ENCODE peak calls at places on chromosomes 5 and 9, in five cellular contexts. P is lower lobe of right lung, T is upper lobe of right lung, Y is endodermal cell, Q is heart left ventricle. M is an unnamed sample. For H3K9me3, the result is how much of the 10 kb centered on the place peaks cover.

GRCh38 chr9:107738789-107739188 is 249.2 kb upstream of the KLF4 start:
- DNase-seq in P (no peak), T (no peak), Y (no peak), Q (no peak), M (no peak)

GRCh38 chr9:99822096-99822595 is 461 bp downstream of the NR4A3 start:
- DNase-seq in P (no peak), T (no peak), Y (no peak), Q (no peak), M (no peak)

GRCh38 chr5:53291528-53291927 is 182.0 kb upstream of the MOCS2 start:
- DNase-seq in P (no peak), T (no peak), Y (no peak), Q (no peak), M (no peak)

GRCh38 chr9:135586601-135587109 is 25.1 kb downstream of the PAEP start:
- DNase-seq in P (no peak), T (peak), Y (no peak), Q (no peak), M (no peak)

GRCh38 chr5:139340051-139340450 is 1.6 kb upstream of the PAIP2 start:
- DNase-seq in P (no peak), T (no peak), Y (no peak), Q (no peak), M (no peak)

GRCh38 chr5:59275537-59276276 is 617.8 kb downstream of the PDE4D start:
- DNase-seq in P (no peak), T (no peak), Y (peak), Q (peak), M (peak)

GRCh38 chr5:135365281-135365680 is 33.8 kb downstream of the MACROH2A1 start:
- DNase-seq in P (no peak), T (no peak), Y (peak), Q (no peak), M (no peak)

GRCh38 chr5:1794896-1795290 is 4.7 kb downstream of the MRPL36 start:
- DNase-seq in P (no peak), T (no peak), Y (no peak), Q (no peak), M (no peak)

GRCh38 chr9:83956288-83957028 is 23.6 kb downstream of the HNRNPK start:
- DNase-seq in P (peak), T (peak), Y (peak), Q (peak), M (peak)

GRCh38 chr5:67173959-67174358 is 22.6 kb downstream of the CD180 start:
- DNase-seq in P (no peak), T (no peak), Y (no peak), Q (no peak), M (no peak)

GRCh38 chr5:7802855-7803254 is 48.1 kb downstream of the CFAP90 start:
- DNase-seq in P (no peak), T (no peak), Y (no peak), Q (no peak), M (no peak)

GRCh38 chr9:79123419-79123818 is 448.3 kb upstream of the TLE4 start:
- DNase-seq in P (no peak), T (no peak), Y (no peak), Q (no peak), M (no peak)

GRCh38 chr9:137545123-137545522 is 5.1 kb downstream of the PNPLA7 start:
- DNase-seq in P (no peak), T (no peak), Y (no peak), Q (no peak), M (no peak)

GRCh38 chr5:178293815-178294214 is 61.2 kb upstream of the PHYKPL start:
- DNase-seq in P (peak), T (no peak), Y (peak), Q (no peak), M (peak)

GRCh38 chr9:9004844-9005243 is 1205.3 kb upstream of the DMAC1 start:
- DNase-seq in P (no peak), T (no peak), Y (no peak), Q (no peak), M (no peak)

GRCh38 chr9:89418882-89419641 is 78.9 kb downstream of the SEMA4D start:
- DNase-seq in P (no peak), T (no peak), Y (no peak), Q (no peak), M (no peak)

GRCh38 chr5:56215019-56215830 is 17.9 kb downstream of the ANKRD55 start:
- DNase-seq in P (no peak), T (no peak), Y (no peak), Q (no peak), M (no peak)

GRCh38 chr5:180636403-180637075 is 12.9 kb downstream of the FLT4 start:
- DNase-seq in P (peak), T (peak), Y (no peak), Q (peak), M (no peak)

GRCh38 chr5:134530375-134531077 is 5.1 kb downstream of the JADE2 start:
- DNase-seq in P (no peak), T (no peak), Y (no peak), Q (peak), M (peak)

GRCh38 chr9:30718483-30718882 is 1666.0 kb upstream of the ACO1 start:
- DNase-seq in P (no peak), T (no peak), Y (no peak), Q (no peak), M (no peak)

GRCh38 chr5:106311230-106311629 is 1359.5 kb downstream of the EFNA5 start:
- DNase-seq in P (no peak), T (no peak), Y (no peak), Q (no peak), M (no peak)

GRCh38 chr5:9865574-9865973 is 235.4 kb upstream of the TAS2R1 start:
- DNase-seq in P (no peak), T (no peak), Y (no peak), Q (no peak), M (no peak)

GRCh38 chr5:82772281-82772680 is 304.9 kb downstream of the TMEM167A start:
- DNase-seq in P (no peak), T (no peak), Y (no peak), Q (no peak), M (no peak)

GRCh38 chr9:127835930-127836586 is 18.4 kb downstream of the ENG start:
- DNase-seq in P (peak), T (peak), Y (no peak), Q (no peak), M (peak)

GRCh38 chr5:123012321-123012720 is 24.2 kb downstream of the PPIC start:
- DNase-seq in P (no peak), T (no peak), Y (no peak), Q (no peak), M (no peak)

GRCh38 chr9:12775963-12776774 is 1.3 kb downstream of the LURAP1L start:
- DNase-seq in P (peak), T (peak), Y (peak), Q (peak), M (peak)
- TF ChIP-seq CTCF in P (peak), T (peak), Y (peak), Q (peak), M (peak)

GRCh38 chr5:116789522-116789921 is 214.9 kb upstream of the SEMA6A start:
- DNase-seq in P (no peak), T (no peak), Y (no peak), Q (no peak), M (no peak)
- H3K9me3 ChIP-seq in P (under half), T (under half), Y (under half), Q (under half), M (under half)

GRCh38 chr9:19201899-19202891 is 28.3 kb upstream of the DENND4C start:
- DNase-seq in P (no peak), T (peak), Y (peak), Q (no peak), M (no peak)
- H3K27ac ChIP-seq in P (no peak), T (no peak), Y (peak), Q (no peak), M (no peak)

DNA sequence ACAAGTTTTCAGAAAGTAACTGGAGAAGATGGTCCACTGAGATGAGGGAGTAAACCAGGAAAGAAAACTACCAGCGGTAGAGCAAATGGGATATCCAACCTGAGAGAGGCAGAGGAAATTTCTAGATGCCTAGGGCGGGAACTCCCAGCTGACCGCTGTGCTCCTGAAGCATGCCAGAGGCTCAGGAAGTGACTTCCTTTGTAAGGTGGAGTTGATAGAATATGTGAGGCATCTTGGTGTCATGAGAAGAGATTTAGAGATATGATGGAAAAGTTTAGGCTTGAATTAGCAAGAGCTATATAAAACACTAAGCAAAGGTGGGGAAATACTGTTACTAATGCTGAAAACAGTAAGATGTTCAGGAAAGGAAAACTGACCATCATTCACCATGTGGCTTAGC is 124.1 kb downstream of the C9orf152 start:
- DNase-seq in P (no peak), T (no peak), Y (no peak), Q (no peak), M (no peak)
- TF ChIP-seq CTCF in P (no peak), T (no peak), Y (no peak), Q (no peak), M (no peak)

GRCh38 chr9:88358743-88359142 is 29.5 kb upstream of the SPIN1 start:
- DNase-seq in P (no peak), T (no peak), Y (no peak), Q (no peak), M (no peak)

GRCh38 chr9:88355166-88355565 is 33.1 kb upstream of the SPIN1 start:
- DNase-seq in P (no peak), T (no peak), Y (no peak), Q (no peak), M (no peak)
- H3K9me3 ChIP-seq in P (under half), T (under half), Y (under half), Q (under half), M (under half)

GRCh38 chr9:114097613-114098020 is 1.5 kb downstream of the KIF12 start:
- DNase-seq in P (no peak), T (peak), Y (peak), Q (no peak), M (no peak)

GRCh38 chr9:114098660-114099522 is at the start of gene KIF12:
- DNase-seq in P (peak), T (peak), Y (peak), Q (no peak), M (no peak)

GRCh38 chr9:114099523-114100270 is 605 bp upstream of the KIF12 start:
- DNase-seq in P (no peak), T (peak), Y (peak), Q (no peak), M (no peak)

GRCh38 chr9:114096866-114097612 is 2.1 kb downstream of the KIF12 start:
- DNase-seq in P (no peak), T (peak), Y (peak), Q (no peak), M (no peak)

GRCh38 chr9:114098021-114098659 is 952 bp downstream of the KIF12 start:
- DNase-seq in P (peak), T (peak), Y (peak), Q (no peak), M (peak)
- H3K27ac ChIP-seq in P (no peak), T (no peak), Y (no peak), Q (no peak), M (no peak)

GRCh38 chr5:172843825-172844576 is 9.9 kb downstream of the ERGIC1 start:
- DNase-seq in P (no peak), T (no peak), Y (peak), Q (no peak), M (no peak)
- TF ChIP-seq CTCF in P (no peak), T (no peak), Y (peak), Q (no peak), M (no peak)

M was measured in heart right ventricle.